ENCODE peak calls at places on chromosomes 4 and X, in ten cellular contexts. E is HCT116, Y is ovary, F is dorsolateral prefrontal cortex, N is stomach, M is A549, S is fibroblast of mammary gland, L is tibial artery, I is SK-N-SH, C is left lung. X is an unnamed sample.

GRCh38 chr4:89111833-89112563 is 665 bp downstream of the TIGD2 start:
- DNase-seq in E (no peak), Y (no peak), F (no peak), N (no peak), M (peak), S (peak), L (no peak), I (peak), C (peak), X (no peak)

GRCh38 chr4:131427000-131427399 is 1722.1 kb upstream of the PCDH10 start:
- DNase-seq in E (no peak), Y (no peak), F (no peak), N (no peak), M (no peak), S (no peak), L (no peak), I (no peak), C (no peak), X (no peak)

GRCh38 chr4:136392576-136392975 is 1139.7 kb downstream of the PCDH18 start:
- DNase-seq in E (no peak), Y (no peak), F (no peak), N (no peak), M (no peak), S (peak), L (no peak), I (no peak), C (no peak), X (no peak)

GRCh38 chr4:172927096-172927495 is 241.5 kb upstream of the GALNT7 start:
- DNase-seq in E (no peak), Y (no peak), F (no peak), N (peak), M (no peak), S (no peak), L (no peak), I (no peak), C (no peak), X (no peak)

GRCh38 chrX:69968956-69969355 is 80.8 kb downstream of the AWAT2 start:
- DNase-seq in E (no peak), Y (no peak), F (peak), N (no peak), M (no peak), S (no peak), L (no peak), I (no peak), C (no peak), X (no peak)

GRCh38 chrX:1384738-1385250 is 7.1 kb downstream of the SLC25A6 start:
- DNase-seq in E (no peak), Y (no peak), F (no peak), N (no peak), M (no peak), S (no peak), L (peak), I (peak), C (peak), X (no peak)

GRCh38 chr4:107824367-107825071 is at the start of gene SGMS2:
- DNase-seq in E (peak), Y (peak), F (peak), N (peak), M (peak), S (peak), L (peak), I (peak), C (peak), X (no peak)

GRCh38 chr4:124530464-124531077 is 182.0 kb downstream of the ANKRD50 start:
- DNase-seq in E (no peak), Y (no peak), F (no peak), N (no peak), M (peak), S (peak), L (no peak), I (no peak), C (no peak), X (no peak)

GRCh38 chrX:18983711-18984380 is at the start of gene PHKA2:
- DNase-seq in E (no peak), Y (no peak), F (peak), N (peak), M (no peak), S (peak), L (peak), I (peak), C (peak), X (no peak)

GRCh38 chr4:182890202-182890601 is 27.0 kb downstream of the DCTD start:
- DNase-seq in E (no peak), Y (no peak), F (no peak), N (no peak), M (no peak), S (no peak), L (no peak), I (no peak), C (no peak), X (no peak)

GRCh38 chrX:48666649-48667048 is 16.9 kb upstream of the WAS start:
- DNase-seq in E (no peak), Y (no peak), F (no peak), N (no peak), M (no peak), S (no peak), L (no peak), I (no peak), C (no peak), X (no peak)

GRCh38 chrX:20623448-20623847 is 356.7 kb upstream of the RPS6KA3 start:
- DNase-seq in E (peak), Y (no peak), F (no peak), N (no peak), M (peak), S (peak), L (no peak), I (no peak), C (no peak), X (no peak)

GRCh38 chr4:147428583-147428982 is 52.3 kb upstream of the EDNRA start:
- DNase-seq in E (no peak), Y (no peak), F (no peak), N (no peak), M (no peak), S (no peak), L (no peak), I (no peak), C (no peak), X (no peak)

GRCh38 chrX:281166-281999 is at the start of gene PLCXD1:
- DNase-seq in E (no peak), Y (peak), F (peak), N (peak), M (peak), S (no peak), L (no peak), I (peak), C (peak), X (no peak)

GRCh38 chr4:147581601-147582350 is 35.4 kb upstream of the TMEM184C start:
- DNase-seq in E (no peak), Y (no peak), F (no peak), N (no peak), M (no peak), S (peak), L (no peak), I (no peak), C (no peak), X (no peak)

GRCh38 chr4:158376441-158376840 is 145.2 kb upstream of the RXFP1 start:
- DNase-seq in E (no peak), Y (no peak), F (no peak), N (no peak), M (no peak), S (peak), L (no peak), I (no peak), C (no peak), X (no peak)

GRCh38 chr4:138275946-138276621 is 33.9 kb upstream of the SLC7A11 start:
- DNase-seq in E (no peak), Y (no peak), F (no peak), N (no peak), M (peak), S (peak), L (no peak), I (no peak), C (no peak), X (no peak)

GRCh38 chr4:4289055-4289454 is 899 bp downstream of the LYAR start:
- DNase-seq in E (no peak), Y (no peak), F (no peak), N (no peak), M (no peak), S (no peak), L (no peak), I (no peak), C (no peak), X (no peak)

GRCh38 chr4:54107951-54108740 is 8.2 kb downstream of the GSX2 start:
- DNase-seq in E (no peak), Y (no peak), F (no peak), N (no peak), M (no peak), S (no peak), L (no peak), I (no peak), C (no peak), X (no peak)

GRCh38 chr4:76854858-76855257 is 43.1 kb downstream of the SOWAHB start:
- DNase-seq in E (no peak), Y (no peak), F (no peak), N (no peak), M (no peak), S (no peak), L (no peak), I (no peak), C (no peak), X (no peak)

GRCh38 chr4:175947117-175947722 is 118.4 kb upstream of the WDR17 start:
- DNase-seq in E (peak), Y (no peak), F (no peak), N (no peak), M (peak), S (peak), L (no peak), I (no peak), C (no peak), X (no peak)
- TF ChIP-seq CTCF in E (peak), Y (no peak), F (peak), N (no peak), M (peak), S (peak), L (peak), I (peak), C (peak), X (peak)

GRCh38 chr4:163109967-163110366 is 56.7 kb downstream of the NAF1 start:
- DNase-seq in E (no peak), Y (no peak), F (no peak), N (no peak), M (no peak), S (no peak), L (no peak), I (no peak), C (no peak), X (no peak)

GRCh38 chr4:163110442-163110841 is 56.2 kb downstream of the NAF1 start:
- DNase-seq in E (no peak), Y (no peak), F (no peak), N (no peak), M (no peak), S (no peak), L (no peak), I (no peak), C (no peak), X (no peak)

GRCh38 chr4:163113921-163114703 is 52.6 kb downstream of the NAF1 start:
- DNase-seq in E (no peak), Y (no peak), F (no peak), N (no peak), M (no peak), S (peak), L (no peak), I (no peak), C (no peak), X (no peak)

GRCh38 chr4:163108614-163109013 is 58.1 kb downstream of the NAF1 start:
- DNase-seq in E (no peak), Y (no peak), F (no peak), N (no peak), M (no peak), S (no peak), L (no peak), I (no peak), C (no peak), X (no peak)

DNA sequence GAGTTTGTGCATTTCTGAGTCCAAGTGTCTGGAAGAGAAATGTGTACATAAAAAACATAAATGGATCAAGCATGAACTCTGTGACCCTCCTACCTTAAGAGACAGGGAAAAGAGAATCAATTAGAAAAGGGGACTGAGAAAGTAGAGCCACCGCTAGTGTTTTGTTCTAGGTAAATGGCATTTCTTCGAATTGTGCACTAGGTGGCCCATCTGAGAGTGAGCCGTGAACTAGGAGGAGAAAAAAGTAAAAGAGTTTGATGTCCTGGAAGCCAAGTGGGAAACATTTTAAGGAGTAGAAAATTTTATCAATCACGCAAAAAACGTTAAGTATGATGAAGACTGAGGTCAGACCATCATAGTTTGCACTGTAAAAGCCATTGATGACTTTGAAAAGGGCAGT is 55.1 kb downstream of the NAF1 start:
- DNase-seq in E (no peak), Y (no peak), F (no peak), N (no peak), M (peak), S (peak), L (no peak), I (peak), C (no peak), X (no peak)
- TF ChIP-seq CTCF in E (peak), Y (no peak), F (peak), N (no peak), M (no peak), S (peak), L (peak), I (peak), C (no peak), X (no peak)

GRCh38 chrX:5458300-5458699 is 770.4 kb downstream of the NLGN4X start:
- DNase-seq in E (no peak), Y (no peak), F (no peak), N (no peak), M (no peak), S (no peak), L (no peak), I (peak), C (no peak), X (no peak)
- TF ChIP-seq CTCF in E (no peak), Y (no peak), F (peak), N (no peak), M (no peak), S (no peak), L (no peak), I (no peak), C (no peak), X (no peak)

DNA sequence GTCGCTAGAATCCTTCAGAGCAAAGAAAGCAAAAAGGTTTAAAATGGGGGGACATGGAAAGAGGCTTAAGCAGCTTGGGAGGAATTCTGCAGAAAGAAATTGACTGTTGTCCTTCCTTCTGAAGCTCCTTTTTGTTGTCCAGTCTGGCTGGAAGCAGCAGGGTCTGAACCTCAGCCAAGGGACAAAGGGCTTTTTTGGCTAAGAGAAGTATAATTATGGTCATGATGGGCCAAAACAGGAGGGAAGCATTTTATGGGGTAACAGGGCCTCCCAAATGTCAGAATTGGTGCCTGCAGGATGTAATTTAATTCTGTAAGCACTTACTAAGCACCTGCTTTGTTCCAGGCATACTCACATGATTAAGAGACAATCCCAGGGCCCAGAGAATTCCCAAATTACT is 74.2 kb upstream of the CPEB2 start:
- DNase-seq in E (no peak), Y (no peak), F (peak), N (no peak), M (no peak), S (no peak), L (no peak), I (no peak), C (no peak), X (no peak)
- TF ChIP-seq CTCF in E (no peak), Y (no peak), F (no peak), N (no peak), M (no peak), S (no peak), L (no peak), I (no peak), C (no peak), X (no peak)

DNA sequence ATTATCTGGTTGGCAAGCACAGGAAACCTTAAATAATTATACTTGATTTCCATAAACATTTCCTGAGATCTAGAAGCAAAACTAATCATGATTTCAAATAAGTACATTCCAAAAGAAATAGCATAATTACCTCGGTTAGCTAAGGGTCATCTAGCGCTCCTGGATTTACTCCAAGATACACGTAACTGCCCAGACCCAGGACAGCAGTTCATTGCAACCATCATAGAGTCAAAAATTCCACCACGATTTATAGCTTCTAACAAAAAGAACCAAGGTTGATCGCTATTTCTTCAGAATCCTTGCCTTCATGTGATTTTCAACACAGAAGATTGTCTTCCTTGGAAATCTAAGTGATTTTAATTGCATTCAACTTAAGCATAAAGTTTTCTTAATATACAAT is 1235.5 kb upstream of the TENM3 start:
- DNase-seq in E (no peak), Y (no peak), F (no peak), N (no peak), M (no peak), S (peak), L (no peak), I (no peak), C (no peak), X (no peak)
- TF ChIP-seq CTCF in E (no peak), Y (no peak), F (no peak), N (no peak), M (no peak), S (no peak), L (no peak), I (no peak), C (no peak), X (no peak)

DNA sequence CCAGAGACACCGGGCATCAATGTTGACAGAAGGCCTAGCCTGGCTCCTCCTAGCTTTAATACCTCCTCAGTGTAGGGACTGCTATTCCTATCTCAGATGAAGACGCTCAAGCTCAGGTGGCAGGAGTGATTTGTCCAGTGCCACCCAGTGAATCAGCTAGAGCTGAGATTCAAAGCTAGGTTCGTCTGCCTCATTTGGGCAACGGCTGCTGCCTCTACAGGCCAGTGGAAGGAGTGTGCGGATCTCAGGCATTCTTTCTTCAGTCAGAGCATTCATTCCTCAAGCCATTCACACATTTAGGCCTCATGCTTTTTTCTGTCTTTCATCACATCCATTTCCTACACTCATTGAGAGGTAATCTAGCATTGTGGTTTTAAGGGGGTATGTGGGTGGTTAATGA is 7.3 kb downstream of the TSR2 start:
- DNase-seq in E (no peak), Y (no peak), F (no peak), N (no peak), M (peak), S (peak), L (no peak), I (no peak), C (no peak), X (no peak)
- TF ChIP-seq CTCF in E (no peak), Y (no peak), F (no peak), N (no peak), M (no peak), S (peak), L (no peak), I (peak), C (no peak), X (no peak)

GRCh38 chrX:154323537-154323936 is 27.9 kb downstream of the TKTL1 start:
- DNase-seq in E (no peak), Y (no peak), F (no peak), N (no peak), M (no peak), S (no peak), L (no peak), I (no peak), C (no peak), X (no peak)

GRCh38 chrX:154321152-154321551 is 25.6 kb downstream of the TKTL1 start:
- DNase-seq in E (no peak), Y (no peak), F (no peak), N (no peak), M (no peak), S (no peak), L (no peak), I (no peak), C (no peak), X (no peak)

GRCh38 chrX:154320406-154320805 is 24.8 kb downstream of the TKTL1 start:
- DNase-seq in E (no peak), Y (no peak), F (no peak), N (no peak), M (no peak), S (no peak), L (no peak), I (no peak), C (no peak), X (no peak)

GRCh38 chrX:154322890-154323289 is 27.3 kb downstream of the TKTL1 start:
- DNase-seq in E (no peak), Y (no peak), F (no peak), N (no peak), M (no peak), S (no peak), L (no peak), I (no peak), C (no peak), X (no peak)

GRCh38 chrX:154321624-154322023 is 26.0 kb downstream of the TKTL1 start:
- DNase-seq in E (no peak), Y (no peak), F (peak), N (no peak), M (peak), S (no peak), L (no peak), I (no peak), C (no peak), X (no peak)
- TF ChIP-seq CTCF in E (no peak), Y (no peak), F (no peak), N (no peak), M (no peak), S (no peak), L (no peak), I (no peak), C (no peak), X (no peak)

DNA sequence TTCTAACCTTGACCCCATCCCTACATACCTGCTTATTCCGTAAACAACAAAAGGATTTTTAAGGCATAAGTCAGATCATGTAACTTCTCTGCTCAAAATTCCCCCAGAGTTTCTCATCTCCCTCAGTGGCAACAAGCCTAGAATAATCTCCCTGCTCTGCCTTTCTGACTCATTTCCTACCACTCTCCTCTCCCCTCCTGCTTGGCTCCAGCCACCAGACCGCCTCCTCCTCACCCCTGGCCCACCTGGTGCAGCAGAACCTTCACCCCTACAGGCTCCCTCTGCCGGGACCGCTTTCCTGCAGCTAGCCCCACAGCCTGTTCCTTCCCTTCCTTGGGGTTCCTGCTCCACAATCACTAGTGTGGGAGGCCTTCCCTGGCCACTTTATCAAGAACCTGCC is 32.1 kb downstream of the TSPAN5 start:
- DNase-seq in E (peak), Y (peak), F (no peak), N (no peak), M (peak), S (peak), L (peak), I (no peak), C (peak), X (no peak)
- TF ChIP-seq CTCF in E (no peak), Y (no peak), F (no peak), N (no peak), M (no peak), S (peak), L (no peak), I (peak), C (no peak), X (no peak)

DNA sequence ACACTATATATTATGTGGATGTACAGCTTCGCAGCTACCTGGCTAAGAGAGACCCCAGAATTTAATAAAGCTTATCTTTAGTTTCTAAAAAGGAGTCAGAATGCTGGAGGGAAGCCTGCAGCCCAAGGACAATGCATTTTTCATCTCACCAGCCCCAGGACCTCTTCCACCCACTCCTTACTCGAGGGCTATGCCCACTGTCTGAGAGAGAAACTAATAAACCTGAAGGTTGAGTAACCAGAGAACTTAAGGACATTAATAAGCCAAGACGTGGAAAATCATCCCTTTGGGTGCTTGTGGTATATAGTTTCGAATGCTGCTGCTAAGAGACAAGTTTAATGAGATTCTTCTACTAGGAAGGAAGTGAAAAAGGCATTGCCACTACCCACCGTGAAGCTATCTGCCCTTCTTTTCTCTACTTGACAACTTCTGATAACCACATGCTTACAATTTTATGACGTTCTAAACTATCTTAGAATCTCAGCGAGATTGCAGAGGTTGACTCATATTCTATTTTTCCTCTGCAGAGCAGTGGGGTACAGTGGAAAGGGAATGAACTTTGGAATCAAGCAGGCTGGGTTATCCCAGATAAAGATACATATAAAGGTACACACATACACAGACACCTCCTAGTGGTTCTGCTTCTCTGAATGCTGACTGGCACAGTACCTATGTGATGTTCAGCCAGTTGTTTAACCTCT is 3.3 kb downstream of the RELL1 start:
- DNase-seq in E (no peak), Y (no peak), F (no peak), N (no peak), M (peak), S (no peak), L (no peak), I (no peak), C (no peak), X (no peak)
- TF ChIP-seq CTCF in E (peak), Y (no peak), F (no peak), N (no peak), M (peak), S (no peak), L (no peak), I (peak), C (no peak), X (no peak)

X was measured in activated B cell treated with CpG ODN at 0.5 μM for 24 hours.